ENCODE peak calls at places on chromosome 1, in five cellular contexts. S is NCI-H1092 treated with DMSO at 0.1 percent for 48 hours; D is CD4-positive, alpha-beta memory T cell; K is left ventricle myocardium inferior; I is activated T-cell treated with anti-CD3 and anti-CD28 coated beads for 24 hours. C is an unnamed sample.
A peak's percentile ranks its signal among the peaks of the same experiment; 100 is the strongest.

GRCh38 chr1:248627971-248628844 is 6.7 kb downstream of the OR2T11 start:
- DNase-seq in D (no peak), I (no peak), S (no peak), K (no peak), C (no peak)

GRCh38 chr1:41640141-41640751 is 155.8 kb upstream of the EDN2 start:
- DNase-seq in K (no peak), D (no peak), I (no peak), S (no peak), C (no peak)

GRCh38 chr1:181134543-181135461 is 46.3 kb downstream of the IER5 start:
- DNase-seq in S (no peak), D (no peak), K (no peak), I (no peak), C (no peak)

GRCh38 chr1:155322571-155322952 is 1.9 kb downstream of the RUSC1 start:
- DNase-seq in I (no peak), D (no peak), K (no peak), S (peak; percentile 13), C (peak; percentile 31)

GRCh38 chr1:36855699-36856098 is 178.6 kb downstream of the GRIK3 start:
- DNase-seq in I (no peak), S (no peak), D (no peak), K (no peak), C (no peak)

GRCh38 chr1:70358921-70359564 is 4.5 kb upstream of the ANKRD13C start:
- DNase-seq in D (no peak), K (no peak), I (no peak), S (no peak), C (no peak)

GRCh38 chr1:200478945-200479558 is 69.2 kb upstream of the ZNF281 start:
- DNase-seq in D (no peak), K (no peak), S (no peak), I (no peak), C (no peak)

GRCh38 chr1:27402349-27402754 is 9.9 kb downstream of the GPR3 start:
- DNase-seq in S (no peak), K (peak; percentile 74), D (no peak), I (no peak), C (peak; percentile 46)

GRCh38 chr1:178938959-178939317 is 68.1 kb upstream of the ANGPTL1 start:
- DNase-seq in S (no peak), D (no peak), K (peak; percentile 81), I (no peak), C (no peak)

GRCh38 chr1:214234635-214235025 is 46.3 kb upstream of the SMYD2 start:
- DNase-seq in S (no peak), D (no peak), I (no peak), K (no peak), C (no peak)

GRCh38 chr1:165352442-165353293 is 3.8 kb downstream of the LMX1A start:
- DNase-seq in D (no peak), K (no peak), I (no peak), S (no peak), C (no peak)

GRCh38 chr1:112995890-112996289 is 39.9 kb upstream of the SLC16A1 start:
- DNase-seq in K (no peak), S (no peak), I (no peak), D (no peak), C (no peak)

GRCh38 chr1:170461762-170462384 is 70.1 kb upstream of the GORAB start:
- DNase-seq in K (no peak), D (no peak), I (no peak), S (no peak), C (no peak)

GRCh38 chr1:51693420-51694144 is 76.7 kb downstream of the OSBPL9 start:
- DNase-seq in S (no peak), I (no peak), K (no peak), D (no peak), C (no peak)

GRCh38 chr1:226603976-226604845 is 55.6 kb downstream of the STUM start:
- DNase-seq in K (no peak), D (no peak), I (no peak), S (no peak), C (no peak)

GRCh38 chr1:10803971-10804820 is 7.8 kb upstream of the CASZ1 start:
- DNase-seq in S (no peak), D (no peak), I (no peak), K (no peak), C (no peak)

GRCh38 chr1:57033222-57034019 is 67.6 kb upstream of the C8B start:
- DNase-seq in I (no peak), D (no peak), S (no peak), K (no peak), C (no peak)

GRCh38 chr1:94602312-94602711 is 60.8 kb upstream of the F3 start:
- DNase-seq in I (peak; percentile 2), K (no peak), S (no peak), D (peak; percentile 35), C (no peak)

GRCh38 chr1:209607795-209608178 is 24.3 kb downstream of the CAMK1G start:
- DNase-seq in I (no peak), S (no peak), K (no peak), D (no peak), C (no peak)

GRCh38 chr1:15678578-15678977 is 5.5 kb upstream of the PLEKHM2 start:
- DNase-seq in S (no peak), I (no peak), K (no peak), D (no peak), C (no peak)

GRCh38 chr1:28359592-28360239 is 9.8 kb upstream of the PHACTR4 start:
- DNase-seq in S (peak; percentile 76), I (peak; percentile 57), D (peak; percentile 54), K (peak; percentile 64), C (peak; percentile 26)

GRCh38 chr1:185555743-185556142 is 178.4 kb upstream of the HMCN1 start:
- DNase-seq in K (no peak), I (no peak), D (no peak), S (no peak), C (no peak)

GRCh38 chr1:214282696-214283225 is 1.8 kb downstream of the SMYD2 start:
- DNase-seq in I (peak; percentile 11), K (no peak), S (no peak), D (no peak), C (no peak)

GRCh38 chr1:206469411-206469932 is 804 bp upstream of the IKBKE start:
- DNase-seq in S (no peak), K (no peak), I (peak; percentile 30), D (peak; percentile 27), C (no peak)

GRCh38 chr1:1920057-1920607 is 1.1 kb upstream of the TMEM52 start:
- DNase-seq in D (no peak), I (no peak), S (no peak), K (no peak), C (no peak)

GRCh38 chr1:155285631-155286044 is 8.4 kb downstream of the HCN3 start:
- DNase-seq in K (no peak), I (no peak), S (no peak), D (no peak), C (no peak)

GRCh38 chr1:88079036-88079435 is 605.0 kb upstream of the PKN2 start:
- DNase-seq in D (no peak), K (no peak), I (no peak), S (no peak), C (no peak)

GRCh38 chr1:180228648-180229482 is 1.2 kb upstream of the LHX4 start:
- DNase-seq in I (no peak), K (no peak), S (peak; percentile 43), D (no peak), C (no peak)

GRCh38 chr1:111738436-111739221 is 566 bp downstream of the INKA2 start:
- DNase-seq in D (peak; percentile 41), K (peak; percentile 82), I (peak; percentile 11), S (peak; percentile 79), C (peak; percentile 65)

GRCh38 chr1:60130703-60131102 is 57.1 kb upstream of the C1orf87 start:
- DNase-seq in I (no peak), D (no peak), S (no peak), K (no peak), C (no peak)

GRCh38 chr1:234681065-234681464 is 71.1 kb upstream of the IRF2BP2 start:
- DNase-seq in I (no peak), K (no peak), S (no peak), D (no peak), C (no peak)

GRCh38 chr1:208243522-208243850 is 698 bp downstream of the PLXNA2 start:
- DNase-seq in K (no peak), S (peak; percentile 54), D (peak; percentile 19), I (no peak), C (no peak)

GRCh38 chr1:25867210-25867991 is 8.1 kb downstream of the PAQR7 start:
- DNase-seq in I (no peak), D (no peak), K (no peak), S (no peak), C (no peak)

GRCh38 chr1:218815076-218815475 is 358.6 kb upstream of the LYPLAL1 start:
- DNase-seq in D (no peak), S (no peak), I (no peak), K (no peak), C (no peak)

C was measured in hippocampal formation.